ENCODE peak calls at places on chromosomes 16 and 17, in eight cellular contexts. F, G, I, C, Y, T, X and B are unnamed samples.

GRCh38 chr16:28504707-28505404 is 1.8 kb downstream of the IL27 start:
- DNase-seq in F (no peak), G (no peak), I (no peak), C (no peak), Y (no peak), T (no peak), X (no peak), B (no peak)

GRCh38 chr17:75691371-75692290 is 24.5 kb downstream of the SAP30BP start:
- DNase-seq in F (no peak), G (peak), I (peak), C (no peak), Y (peak), T (peak), X (peak), B (no peak)

GRCh38 chr16:80982646-80983045 is 24.0 kb downstream of the CMC2 start:
- DNase-seq in F (no peak), G (no peak), I (no peak), C (no peak), Y (no peak), T (no peak), X (no peak), B (no peak)

GRCh38 chr16:56880685-56881084 is 15.7 kb downstream of the SLC12A3 start:
- DNase-seq in F (no peak), G (no peak), I (no peak), C (no peak), Y (no peak), T (no peak), X (no peak), B (no peak)

GRCh38 chr16:85656351-85657266 is 32.1 kb downstream of the GINS2 start:
- DNase-seq in F (no peak), G (no peak), I (no peak), C (peak), Y (no peak), T (no peak), X (no peak), B (no peak)

GRCh38 chr16:22018559-22018958 is 10.6 kb downstream of the MOSMO start:
- DNase-seq in F (no peak), G (peak), I (peak), C (no peak), Y (no peak), T (no peak), X (peak), B (no peak)

GRCh38 chr17:36910513-36910912 is 26.8 kb upstream of the LHX1 start:
- DNase-seq in F (no peak), G (no peak), I (no peak), C (no peak), Y (no peak), T (no peak), X (no peak), B (no peak)

GRCh38 chr17:28725660-28726395 is at the start of gene TLCD1:
- DNase-seq in F (peak), G (peak), I (peak), C (peak), Y (no peak), T (no peak), X (peak), B (no peak)

GRCh38 chr17:40596261-40596919 is 31.1 kb upstream of the CCR7 start:
- DNase-seq in F (peak), G (peak), I (no peak), C (no peak), Y (no peak), T (peak), X (peak), B (no peak)

GRCh38 chr17:62971853-62972252 is 5.8 kb downstream of the TANC2 start:
- DNase-seq in F (no peak), G (no peak), I (no peak), C (no peak), Y (no peak), T (no peak), X (no peak), B (no peak)

GRCh38 chr17:59370580-59371299 is 39.3 kb downstream of the YPEL2 start:
- DNase-seq in F (no peak), G (no peak), I (no peak), C (no peak), Y (no peak), T (no peak), X (no peak), B (no peak)

GRCh38 chr16:56985288-56985961 is 3.9 kb upstream of the NLRC5 start:
- DNase-seq in F (no peak), G (peak), I (peak), C (peak), Y (no peak), T (no peak), X (peak), B (no peak)

GRCh38 chr16:10878644-10879498 is 1.9 kb downstream of the CIITA start:
- DNase-seq in F (peak), G (peak), I (peak), C (peak), Y (peak), T (no peak), X (peak), B (no peak)

DNA sequence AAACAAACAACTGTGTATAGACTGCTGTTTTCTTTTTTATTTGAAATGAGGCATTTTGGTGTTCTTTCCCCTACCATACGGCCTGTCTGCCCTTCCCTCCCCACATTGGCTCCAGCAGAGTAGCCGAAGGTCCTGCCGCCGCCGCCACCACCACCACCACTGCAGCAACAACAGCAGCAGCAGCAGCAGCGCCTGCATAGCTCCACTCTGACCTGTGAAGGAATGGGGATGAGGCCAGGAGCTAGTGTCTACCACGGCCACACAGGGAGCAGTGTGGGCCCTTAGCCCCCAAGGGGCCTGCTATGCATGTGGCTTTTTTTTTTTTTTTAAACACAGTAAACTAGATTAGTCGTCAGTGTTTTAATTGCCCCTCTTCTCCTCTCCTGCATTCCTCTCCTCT is 5.6 kb upstream of the CDK5R1 start:
- DNase-seq in F (no peak), G (no peak), I (no peak), C (no peak), Y (no peak), T (no peak), X (no peak), B (no peak)
- H3K4me3 ChIP-seq in F (no peak), G (no peak), I (no peak), C (no peak), Y (no peak), T (no peak), X (no peak), B (no peak)

GRCh38 chr16:6558661-6559060 is 774.0 kb upstream of the RBFOX1 start:
- DNase-seq in F (no peak), G (no peak), I (no peak), C (no peak), Y (no peak), T (no peak), X (no peak), B (no peak)

GRCh38 chr16:6562985-6563384 is 769.7 kb upstream of the RBFOX1 start:
- DNase-seq in F (no peak), G (no peak), I (no peak), C (no peak), Y (no peak), T (no peak), X (no peak), B (no peak)

DNA sequence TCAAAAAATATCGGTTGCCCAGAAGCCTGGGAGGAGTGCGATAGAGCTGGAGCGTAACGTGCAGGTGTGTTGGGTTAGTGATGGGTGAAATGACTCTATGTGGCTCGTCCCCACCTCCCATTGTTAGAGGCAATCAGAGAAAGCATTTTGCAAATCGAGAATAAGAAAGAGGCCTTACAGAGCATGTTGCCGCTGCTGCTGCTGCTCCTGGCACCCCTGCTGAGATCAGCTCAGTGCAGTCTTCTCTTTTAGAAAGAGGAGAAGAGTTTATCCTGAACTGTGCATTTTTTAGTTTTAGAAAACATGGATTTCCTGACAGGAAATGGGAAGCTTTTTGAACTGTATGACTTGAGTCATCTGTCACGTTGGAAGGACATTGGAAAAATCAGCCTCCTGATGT is 774.5 kb upstream of the RBFOX1 start:
- DNase-seq in F (no peak), G (no peak), I (no peak), C (no peak), Y (no peak), T (no peak), X (no peak), B (no peak)
- H3K4me3 ChIP-seq in F (no peak), G (no peak), I (no peak), C (no peak), Y (no peak), T (no peak), X (no peak), B (no peak)

GRCh38 chr16:23148513-23149266 is 562 bp downstream of the USP31 start:
- DNase-seq in F (peak), G (peak), I (peak), C (peak), Y (peak), T (no peak), X (no peak), B (peak)

GRCh38 chr16:23148166-23148512 is 1.1 kb downstream of the USP31 start:
- DNase-seq in F (no peak), G (peak), I (peak), C (no peak), Y (no peak), T (no peak), X (peak), B (no peak)

GRCh38 chr16:23145608-23146007 is 3.6 kb downstream of the USP31 start:
- DNase-seq in F (no peak), G (peak), I (peak), C (no peak), Y (no peak), T (no peak), X (peak), B (no peak)

GRCh38 chr16:23147666-23148065 is 1.6 kb downstream of the USP31 start:
- DNase-seq in F (no peak), G (no peak), I (no peak), C (no peak), Y (no peak), T (no peak), X (no peak), B (no peak)

GRCh38 chr16:23146877-23147601 is 2.2 kb downstream of the USP31 start:
- DNase-seq in F (no peak), G (no peak), I (no peak), C (no peak), Y (no peak), T (no peak), X (peak), B (no peak)
- H3K4me3 ChIP-seq in F (peak), G (no peak), I (no peak), C (peak), Y (peak), T (no peak), X (peak), B (no peak)

GRCh38 chr17:17809527-17810373 is 27.0 kb downstream of the SREBF1 start:
- DNase-seq in F (peak), G (no peak), I (peak), C (peak), Y (no peak), T (no peak), X (no peak), B (no peak)
- H3K4me3 ChIP-seq in F (no peak), G (no peak), I (peak), C (no peak), Y (peak), T (no peak), X (no peak), B (no peak)

GRCh38 chr16:58087209-58087913 is 41.8 kb downstream of the CFAP20 start:
- DNase-seq in F (no peak), G (no peak), I (no peak), C (no peak), Y (no peak), T (no peak), X (no peak), B (no peak)

GRCh38 chr16:58085584-58086251 is 43.5 kb downstream of the CFAP20 start:
- DNase-seq in F (peak), G (no peak), I (no peak), C (peak), Y (no peak), T (no peak), X (no peak), B (no peak)

GRCh38 chr16:58084635-58085034 is 44.5 kb downstream of the CFAP20 start:
- DNase-seq in F (no peak), G (no peak), I (no peak), C (peak), Y (no peak), T (no peak), X (no peak), B (no peak)

GRCh38 chr16:58086381-58087208 is 42.6 kb downstream of the CFAP20 start:
- DNase-seq in F (peak), G (no peak), I (no peak), C (peak), Y (no peak), T (no peak), X (no peak), B (no peak)

GRCh38 chr16:58085171-58085570 is 44.0 kb downstream of the CFAP20 start:
- DNase-seq in F (no peak), G (no peak), I (no peak), C (peak), Y (no peak), T (no peak), X (no peak), B (no peak)
- H3K4me3 ChIP-seq in F (no peak), G (no peak), I (no peak), C (no peak), Y (no peak), T (no peak), X (no peak), B (no peak)

GRCh38 chr16:4806280-4806679 is 3.8 kb upstream of the ROGDI start:
- DNase-seq in F (no peak), G (no peak), I (no peak), C (no peak), Y (no peak), T (no peak), X (no peak), B (no peak)
- H3K4me3 ChIP-seq in F (no peak), G (no peak), I (no peak), C (no peak), Y (no peak), T (no peak), X (no peak), B (no peak)

GRCh38 chr16:17396762-17397498 is 73.8 kb downstream of the XYLT1 start:
- DNase-seq in F (peak), G (peak), I (peak), C (no peak), Y (no peak), T (no peak), X (no peak), B (peak)

GRCh38 chr16:17392857-17393421 is 77.8 kb downstream of the XYLT1 start:
- DNase-seq in F (no peak), G (no peak), I (no peak), C (no peak), Y (no peak), T (no peak), X (no peak), B (no peak)

GRCh38 chr16:17395849-17396480 is 74.8 kb downstream of the XYLT1 start:
- DNase-seq in F (no peak), G (peak), I (peak), C (no peak), Y (no peak), T (no peak), X (no peak), B (no peak)

GRCh38 chr16:17392127-17392856 is 78.5 kb downstream of the XYLT1 start:
- DNase-seq in F (no peak), G (no peak), I (no peak), C (no peak), Y (no peak), T (no peak), X (no peak), B (no peak)

GRCh38 chr16:17397499-17397891 is 73.3 kb downstream of the XYLT1 start:
- DNase-seq in F (peak), G (peak), I (peak), C (no peak), Y (no peak), T (no peak), X (peak), B (peak)
- H3K4me3 ChIP-seq in F (no peak), G (no peak), I (no peak), C (no peak), Y (no peak), T (no peak), X (no peak), B (no peak)

GRCh38 chr16:78100162-78100467 is 661 bp downstream of the WWOX start:
- DNase-seq in F (no peak), G (no peak), I (no peak), C (no peak), Y (no peak), T (no peak), X (no peak), B (no peak)
- H3K4me3 ChIP-seq in F (peak), G (peak), I (peak), C (peak), Y (peak), T (peak), X (peak), B (peak)